ENCODE peak calls at places on chromosomes 5 and 9, in eight cellular contexts. E is stomach, X is tibial nerve, K is ovary, L is GM12878, I is transverse colon, O is A549, V is suprapubic skin. J is an unnamed sample.

GRCh38 chr5:172612771-172613170 is 28.3 kb upstream of the NEURL1B start:
- DNase-seq in O (no peak), E (no peak), L (no peak), I (no peak), K (no peak), V (no peak), X (no peak), J (no peak)

GRCh38 chr5:96517294-96517693 is 84.2 kb upstream of the PCSK1 start:
- DNase-seq in X (no peak), E (no peak), I (no peak), L (no peak), K (no peak), O (peak), V (no peak), J (peak)

GRCh38 chr5:18113724-18114123 is 479.5 kb downstream of the TAF11L14 start:
- DNase-seq in K (no peak), X (no peak), V (no peak), O (peak), E (no peak), L (no peak), I (no peak), J (no peak)

GRCh38 chr9:131447148-131447547 is 53.3 kb downstream of the PRRC2B start:
- DNase-seq in E (no peak), L (no peak), O (no peak), I (no peak), K (no peak), V (no peak), X (no peak), J (no peak)

GRCh38 chr5:180098991-180099732 is 27.6 kb upstream of the RNF130 start:
- DNase-seq in V (peak), I (no peak), X (no peak), E (no peak), O (no peak), K (no peak), L (no peak), J (no peak)

GRCh38 chr5:157596449-157596848 is 20.9 kb upstream of the ADAM19 start:
- DNase-seq in V (no peak), E (no peak), O (no peak), I (peak), K (no peak), L (peak), X (no peak), J (no peak)

GRCh38 chr5:51559390-51559789 is 176.1 kb downstream of the ISL1 start:
- DNase-seq in X (no peak), L (no peak), O (no peak), K (no peak), E (no peak), I (no peak), V (no peak), J (peak)

GRCh38 chr5:124670672-124671592 is 75.5 kb downstream of the ZNF608 start:
- DNase-seq in X (no peak), V (no peak), O (no peak), E (no peak), L (no peak), I (no peak), K (no peak), J (no peak)

GRCh38 chr5:93206203-93206602 is 374.8 kb downstream of the NR2F1-AS1 start:
- DNase-seq in X (no peak), I (no peak), L (no peak), V (no peak), O (no peak), K (no peak), E (no peak), J (no peak)

GRCh38 chr5:77304388-77304787 is 93.9 kb downstream of the PDE8B start:
- DNase-seq in O (no peak), K (no peak), I (no peak), E (no peak), X (no peak), L (no peak), V (no peak), J (no peak)

GRCh38 chr5:175444060-175444904 is at the start of gene DRD1:
- DNase-seq in K (no peak), E (peak), V (no peak), X (no peak), O (peak), I (peak), L (no peak), J (peak)

GRCh38 chr5:151047814-151048425 is 27.5 kb downstream of the GPX3 start:
- DNase-seq in X (no peak), V (no peak), K (no peak), L (no peak), E (no peak), I (no peak), O (peak), J (peak)

GRCh38 chr5:80216753-80217596 is 38.9 kb downstream of the SERINC5 start:
- DNase-seq in K (no peak), I (no peak), V (no peak), L (no peak), O (no peak), X (no peak), E (peak), J (no peak)

DNA sequence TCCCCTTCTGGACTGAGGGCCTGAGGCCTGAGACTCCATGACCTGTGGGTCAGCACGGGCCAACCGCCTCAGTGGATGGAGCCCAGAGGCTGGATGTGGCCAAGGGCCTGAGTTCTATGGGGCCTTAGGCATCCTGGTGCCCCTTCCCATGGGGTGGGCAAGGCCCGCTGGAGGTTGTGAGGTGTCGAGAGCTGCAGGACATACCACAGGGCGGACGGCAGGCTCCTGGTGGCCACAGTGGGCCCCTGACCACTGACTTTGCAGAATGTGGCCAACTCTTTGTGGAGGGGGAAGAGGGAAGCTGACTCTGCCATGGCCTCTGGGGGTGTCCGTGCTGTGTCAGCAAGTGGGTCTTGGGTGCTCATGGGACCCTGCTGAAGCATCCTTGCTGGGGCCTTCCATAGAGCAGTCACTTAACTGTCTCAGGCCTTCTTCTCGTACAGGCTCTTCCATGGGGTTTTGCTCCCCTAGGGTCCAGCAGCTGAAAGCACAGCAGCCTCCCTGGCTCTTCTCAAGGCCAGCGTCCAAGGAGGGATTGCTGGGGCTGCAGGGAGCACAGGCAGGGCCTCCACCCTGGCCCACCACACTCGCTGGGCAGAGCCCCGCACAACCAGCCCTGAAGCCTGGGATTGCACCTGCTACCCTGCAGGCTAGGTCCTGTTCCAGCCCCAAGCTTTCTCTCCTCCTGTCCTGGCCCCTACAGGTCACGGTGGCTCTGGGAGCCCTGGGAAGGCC is 21.6 kb upstream of the SLC9A3 start:
- DNase-seq in O (no peak), X (no peak), V (peak), E (no peak), K (no peak), L (no peak), I (peak), J (no peak)
- TF ChIP-seq EP300 in O (no peak), X (no peak), V (no peak), E (no peak), K (no peak), L (no peak), I (no peak), J (no peak)

DNA sequence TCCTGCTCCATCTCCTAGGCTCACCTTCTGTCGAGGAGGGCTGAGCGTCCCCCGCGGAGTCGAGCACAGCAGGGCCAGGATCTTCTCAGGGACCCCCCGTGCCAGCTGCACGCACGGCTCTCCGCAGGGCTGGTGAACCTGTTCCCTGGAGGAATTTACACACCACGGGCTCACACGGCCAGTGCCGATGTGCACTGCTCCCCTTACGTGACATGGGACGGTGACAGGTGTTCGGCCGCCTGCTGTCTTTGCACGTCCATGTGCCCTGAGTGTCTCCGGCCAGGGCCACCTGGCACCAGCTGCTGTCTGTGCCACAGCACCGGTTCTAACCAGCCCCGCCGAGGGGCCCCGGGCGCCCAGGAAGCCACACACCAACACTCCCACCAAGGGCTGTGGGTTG is 8.7 kb upstream of the AGPAT2 start:
- DNase-seq in V (no peak), O (no peak), L (no peak), K (peak), I (peak), E (no peak), X (no peak), J (no peak)
- TF ChIP-seq EP300 in V (no peak), O (no peak), L (no peak), K (no peak), I (no peak), E (no peak), X (no peak), J (no peak)

DNA sequence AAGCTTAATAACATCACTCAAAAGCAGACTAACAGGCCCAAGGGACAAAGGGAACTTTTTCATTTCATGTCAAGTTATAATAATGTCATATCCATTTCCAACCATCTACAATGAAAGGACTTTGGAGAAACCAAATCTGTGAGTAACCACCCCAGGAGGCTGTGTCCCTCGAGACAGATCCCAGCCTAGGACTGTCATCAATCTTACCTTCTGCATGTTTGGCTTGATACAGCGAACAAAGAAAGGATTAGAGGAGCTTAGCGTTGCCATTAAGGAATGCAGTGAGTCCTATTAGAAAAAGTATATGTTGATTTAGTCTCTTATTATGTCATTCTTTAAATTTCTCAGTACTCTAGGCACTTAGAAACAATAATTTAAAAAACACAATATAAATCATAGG is 137.8 kb upstream of the RETREG1 start:
- DNase-seq in V (no peak), O (no peak), I (no peak), X (no peak), K (no peak), L (no peak), E (no peak), J (no peak)
- TF ChIP-seq EP300 in V (no peak), O (no peak), I (no peak), X (no peak), K (no peak), L (no peak), E (no peak), J (no peak)

GRCh38 chr5:42655982-42656660 is 100.5 kb upstream of the CCDC152 start:
- DNase-seq in V (no peak), E (no peak), X (no peak), I (no peak), K (no peak), O (no peak), L (no peak), J (no peak)
- TF ChIP-seq EP300 in V (no peak), E (no peak), X (no peak), I (no peak), K (no peak), O (no peak), L (no peak), J (no peak)

DNA sequence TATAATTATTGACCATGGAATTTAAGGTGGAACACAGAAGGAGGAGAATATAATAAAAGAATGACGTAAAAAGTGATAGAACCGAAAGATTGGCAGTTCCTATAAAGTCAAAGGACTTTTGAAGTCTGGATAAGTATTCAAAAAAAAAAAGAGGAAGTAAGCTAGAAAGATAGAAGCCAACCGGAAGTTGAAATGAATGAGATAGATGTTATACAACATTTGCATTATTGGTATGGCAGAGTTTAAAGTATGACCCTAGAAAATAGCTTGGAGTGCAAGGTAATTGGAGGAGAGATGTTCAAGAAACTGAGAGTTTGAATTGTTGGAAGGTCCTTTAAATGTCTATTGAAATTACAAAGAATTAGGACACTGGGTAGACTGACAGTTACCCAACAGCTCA is 293.6 kb downstream of the FER start:
- DNase-seq in O (no peak), X (no peak), V (no peak), L (no peak), I (no peak), E (no peak), K (no peak), J (no peak)
- TF ChIP-seq EP300 in O (no peak), X (no peak), V (no peak), L (no peak), I (no peak), E (no peak), K (no peak), J (no peak)